ENCODE peak calls at places on chromosomes 16 and 17, in five cellular contexts. G is mesenchymal stem cell, L is H9, H is H1, V is trophoblast cell. D is an unnamed sample.

GRCh38 chr17:273994-274832 is 78.4 kb downstream of the RPH3AL start:
- DNase-seq in L (no peak), V (no peak), G (no peak), H (no peak), D (no peak)

GRCh38 chr17:3559270-3559645 is 1.6 kb upstream of the TRPV3 start:
- DNase-seq in L (no peak), V (no peak), H (no peak), G (no peak), D (no peak)

GRCh38 chr17:44400226-44400847 is 10.9 kb upstream of the ITGA2B start:
- DNase-seq in V (no peak), H (no peak), G (peak; percentile 39), L (no peak), D (no peak)

GRCh38 chr16:31477220-31478216 is 5.4 kb upstream of the SLC5A2 start:
- DNase-seq in L (peak; percentile 92), G (no peak), H (no peak), V (peak; percentile 93), D (no peak)

GRCh38 chr16:19601083-19601976 is 45.8 kb downstream of the VPS35L start:
- DNase-seq in G (peak; percentile 47), V (no peak), L (no peak), H (no peak), D (peak; percentile 32)

GRCh38 chr16:87492721-87493554 is at the start of gene ZCCHC14:
- DNase-seq in L (peak; percentile 99), G (peak; percentile 99), V (peak; percentile 99), H (peak; percentile 90), D (peak; percentile 98)

GRCh38 chr17:63289931-63290330 is 156.2 kb downstream of the CYB561 start:
- DNase-seq in V (peak; percentile 4), H (no peak), L (peak; percentile 48), G (no peak), D (no peak)

GRCh38 chr16:4443271-4443670 is 17.6 kb downstream of the DNAJA3 start:
- DNase-seq in H (no peak), L (no peak), V (no peak), G (no peak), D (no peak)

GRCh38 chr17:66448008-66448644 is 145.7 kb downstream of the PRKCA start:
- DNase-seq in H (no peak), V (no peak), G (no peak), L (no peak), D (no peak)

GRCh38 chr17:66403846-66404597 is 101.6 kb downstream of the PRKCA start:
- DNase-seq in G (peak; percentile 32), L (no peak), V (no peak), H (no peak), D (no peak)

GRCh38 chr16:65832269-65832668 is 534.2 kb upstream of the CDH5 start:
- DNase-seq in V (no peak), L (no peak), H (no peak), G (peak; percentile 14), D (no peak)

GRCh38 chr16:48117217-48118105 is 38.3 kb downstream of the ABCC12 start:
- DNase-seq in L (peak; percentile 89), G (peak; percentile 58), V (peak; percentile 27), H (peak; percentile 71), D (peak; percentile 84)

GRCh38 chr16:67158637-67159600 is 790 bp downstream of the TRADD start:
- DNase-seq in L (peak; percentile 61), V (peak; percentile 80), H (no peak), G (peak; percentile 63), D (no peak)

GRCh38 chr16:2154533-2155090 is 970 bp upstream of the TRAF7 start:
- DNase-seq in G (no peak), H (no peak), L (no peak), V (no peak), D (no peak)

GRCh38 chr16:8669481-8669880 is 4.9 kb upstream of the ABAT start:
- DNase-seq in G (no peak), H (no peak), L (no peak), V (no peak), D (no peak)
- H2BK12ac ChIP-seq in G (no peak overlapping the region), H (no peak overlapping the region), L (no peak overlapping the region), V (no peak overlapping the region), D (no peak overlapping the region)

GRCh38 chr17:48545539-48545938 is 630 bp upstream of the HOXB2 start:
- DNase-seq in L (no peak), V (no peak), G (peak; percentile 40), H (no peak), D (no peak)
- H2BK12ac ChIP-seq in L (no peak overlapping the region), V (peak overlapping the region; percentile 67), G (peak overlapping the region; percentile 97), H (peak overlapping the region; percentile 30), D (no peak overlapping the region)

DNA sequence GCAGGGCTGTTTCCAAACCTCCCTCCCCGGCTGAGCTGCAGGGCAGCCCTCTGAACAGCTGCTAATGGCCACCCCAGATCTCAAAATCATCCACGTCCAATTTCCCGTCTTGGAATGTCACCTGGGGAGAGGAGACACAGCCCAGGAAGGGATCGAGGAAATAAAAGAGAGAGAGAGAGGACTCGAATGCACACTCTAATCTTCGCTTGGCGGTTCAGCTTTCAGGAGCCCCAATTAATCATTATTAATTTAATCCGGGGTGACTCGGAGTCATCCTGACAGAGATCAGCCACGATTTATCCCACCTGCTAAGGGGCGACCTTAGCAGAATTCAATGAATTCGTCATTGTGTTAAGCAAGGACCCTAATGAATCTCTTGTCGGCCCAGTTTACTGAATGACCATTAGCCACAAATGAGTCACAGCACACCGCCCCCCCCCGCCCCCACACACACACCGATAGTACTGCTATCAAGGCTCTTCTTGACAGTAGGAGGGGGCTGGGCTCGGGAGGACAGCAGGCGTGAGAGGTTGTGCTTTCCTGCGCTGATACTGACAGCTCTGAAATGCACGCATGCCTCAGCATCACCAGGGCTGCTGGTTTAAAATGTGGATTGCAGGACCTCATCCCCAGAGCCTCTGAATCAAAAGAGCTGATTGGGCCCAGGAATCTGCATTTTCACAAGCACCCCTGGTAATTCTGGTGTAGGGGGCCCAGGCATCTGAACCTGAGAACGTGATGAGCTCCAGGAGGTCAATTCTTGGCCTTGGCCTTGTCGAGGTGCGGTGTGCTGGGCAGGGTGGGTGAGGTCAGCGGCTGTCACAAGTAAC is 190.0 kb upstream of the CIBAR2 start:
- DNase-seq in H (no peak), G (peak; percentile 90), L (no peak), V (no peak), D (no peak)
- H2BK12ac ChIP-seq in H (peak overlapping the region; percentile 50), G (peak overlapping the region; percentile 96), L (no peak overlapping the region), V (no peak overlapping the region), D (peak overlapping the region; percentile 48)

GRCh38 chr17:81802048-81802758 is 1.7 kb upstream of the GCGR start:
- DNase-seq in H (no peak), G (no peak), L (no peak), V (no peak), D (no peak)
- H2BK12ac ChIP-seq in H (no peak overlapping the region), G (no peak overlapping the region), L (no peak overlapping the region), V (no peak overlapping the region), D (no peak overlapping the region)

DNA sequence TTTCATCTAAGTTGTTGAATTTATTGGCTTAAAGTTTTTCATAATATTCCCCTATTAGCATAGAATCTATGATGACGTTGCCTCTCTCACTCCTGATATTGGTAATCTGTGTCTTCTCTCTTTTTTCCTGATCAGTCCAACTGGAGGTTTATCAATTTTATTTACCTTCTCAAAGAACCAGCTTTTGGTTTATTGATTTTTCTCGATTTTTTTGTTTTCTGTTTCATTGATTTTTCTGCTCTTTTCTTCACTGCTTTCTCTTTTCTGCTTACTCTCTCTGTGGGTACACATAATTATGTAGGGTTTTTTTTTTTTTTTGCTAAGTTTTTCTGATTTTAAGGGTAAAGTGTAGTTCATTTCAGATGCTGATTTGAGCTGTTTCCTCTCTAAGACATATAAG is 29.7 kb downstream of the MRTFB start:
- DNase-seq in V (no peak), G (no peak), L (no peak), H (no peak), D (no peak)
- H2BK12ac ChIP-seq in V (no peak overlapping the region), G (no peak overlapping the region), L (no peak overlapping the region), H (no peak overlapping the region), D (no peak overlapping the region)

GRCh38 chr17:81515530-81516041 is 3.0 kb upstream of the ACTG1 start:
- DNase-seq in V (no peak), L (no peak), G (no peak), H (no peak), D (no peak)
- H2BK12ac ChIP-seq in V (peak overlapping the region; percentile 87), L (no peak overlapping the region), G (peak overlapping the region; percentile 80), H (peak overlapping the region; percentile 39), D (no peak overlapping the region)

GRCh38 chr16:84464116-84464515 is 40.3 kb downstream of the MEAK7 start:
- DNase-seq in H (no peak), L (no peak), V (no peak), G (no peak), D (no peak)

GRCh38 chr16:84461504-84462295 is 42.8 kb downstream of the MEAK7 start:
- DNase-seq in H (no peak), V (no peak), G (no peak), L (peak; percentile 26), D (no peak)

GRCh38 chr16:84461029-84461415 is 43.4 kb downstream of the MEAK7 start:
- DNase-seq in V (no peak), G (no peak), H (no peak), L (peak; percentile 20), D (no peak)

GRCh38 chr16:84463221-84463620 is 41.2 kb downstream of the MEAK7 start:
- DNase-seq in L (peak; percentile 17), G (no peak), V (no peak), H (no peak), D (no peak)

DNA sequence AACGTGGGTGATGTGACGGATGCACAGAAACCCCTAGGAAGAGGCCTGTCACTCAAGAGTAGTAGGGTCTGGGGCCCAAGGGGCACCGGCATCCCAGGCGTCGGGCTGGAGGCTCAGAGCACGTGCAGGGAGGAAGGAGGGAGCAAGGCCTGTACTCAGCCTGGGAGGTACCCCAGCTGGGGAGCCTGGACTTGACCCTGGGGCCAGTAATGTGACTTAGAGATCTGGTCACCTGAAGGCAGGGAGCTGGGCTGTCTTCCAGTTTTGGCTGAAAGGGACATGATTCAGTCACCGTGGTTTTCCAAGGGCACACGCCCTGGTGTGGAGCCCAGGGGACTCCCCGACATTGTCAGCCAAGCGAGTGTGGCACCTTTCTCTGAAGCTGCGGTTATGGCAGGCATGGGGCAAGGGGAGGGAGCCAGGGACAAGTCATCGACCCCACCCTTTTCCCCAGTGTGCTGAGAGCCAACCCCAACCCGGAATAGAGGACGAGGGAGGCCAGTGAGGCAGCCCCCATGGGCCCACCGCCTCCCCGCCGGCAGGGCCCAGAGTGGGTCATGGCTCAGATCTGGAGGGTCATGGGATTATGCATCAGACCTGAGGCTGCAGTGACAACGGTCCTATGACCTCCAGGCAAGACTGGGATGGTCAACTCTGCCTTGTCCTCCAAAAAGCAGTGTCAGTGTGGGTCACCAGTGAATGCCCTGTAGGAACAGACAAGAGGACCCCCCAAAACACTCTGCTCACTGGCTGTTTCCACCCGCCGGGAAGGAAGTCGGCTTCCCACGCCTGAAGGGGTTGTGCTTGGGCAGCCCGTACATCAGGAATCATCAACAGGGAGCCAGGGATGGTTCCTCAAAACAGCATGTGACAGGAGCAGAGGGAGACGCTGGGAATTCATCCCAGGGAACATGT is 41.9 kb downstream of the MEAK7 start:
- DNase-seq in H (no peak), G (no peak), L (peak; percentile 23), V (no peak), D (no peak)
- H2BK12ac ChIP-seq in H (no peak overlapping the region), G (no peak overlapping the region), L (no peak overlapping the region), V (no peak overlapping the region), D (peak overlapping the region; percentile 3)